ENCODE peak calls at places on chromosomes 13 and 19, in five cellular contexts. F, T, X, M and D are unnamed samples.

GRCh38 chr19:1481224-1481892 is 2.3 kb upstream of the C19orf25 start:
- DNase-seq in M (no peak), F (no peak), X (no peak), T (no peak), D (no peak)

GRCh38 chr13:42891591-42891990 is 100.5 kb downstream of the EPSTI1 start:
- DNase-seq in X (no peak), T (no peak), F (no peak), M (peak; percentile 29), D (no peak)

GRCh38 chr19:33156354-33156753 is 24.4 kb downstream of the WDR88 start:
- DNase-seq in X (peak; percentile 35), F (no peak), T (no peak), M (no peak), D (no peak)

GRCh38 chr19:46000497-46001246 is 5.4 kb downstream of the CCDC61 start:
- DNase-seq in X (no peak), T (peak; percentile 85), M (no peak), F (no peak), D (no peak)

GRCh38 chr19:17156947-17157302 is 58.2 kb upstream of the USE1 start:
- DNase-seq in F (no peak), X (no peak), M (no peak), T (no peak), D (no peak)

GRCh38 chr13:99386911-99387788 is 80.0 kb upstream of the GPR183 start:
- DNase-seq in T (peak; percentile 84), M (peak; percentile 33), F (peak; percentile 66), X (peak; percentile 35), D (no peak)

GRCh38 chr19:1410136-1410786 is 2.9 kb downstream of the DAZAP1 start:
- DNase-seq in M (peak; percentile 35), X (no peak), T (no peak), F (no peak), D (no peak)

GRCh38 chr13:100156786-100157185 is 67.9 kb downstream of the PCCA start:
- DNase-seq in X (no peak), T (no peak), F (no peak), M (peak; percentile 3), D (no peak)

GRCh38 chr13:76852991-76853390 is 33.2 kb downstream of the KCTD12 start:
- DNase-seq in T (no peak), X (no peak), F (no peak), M (peak; percentile 89), D (no peak)

DNA sequence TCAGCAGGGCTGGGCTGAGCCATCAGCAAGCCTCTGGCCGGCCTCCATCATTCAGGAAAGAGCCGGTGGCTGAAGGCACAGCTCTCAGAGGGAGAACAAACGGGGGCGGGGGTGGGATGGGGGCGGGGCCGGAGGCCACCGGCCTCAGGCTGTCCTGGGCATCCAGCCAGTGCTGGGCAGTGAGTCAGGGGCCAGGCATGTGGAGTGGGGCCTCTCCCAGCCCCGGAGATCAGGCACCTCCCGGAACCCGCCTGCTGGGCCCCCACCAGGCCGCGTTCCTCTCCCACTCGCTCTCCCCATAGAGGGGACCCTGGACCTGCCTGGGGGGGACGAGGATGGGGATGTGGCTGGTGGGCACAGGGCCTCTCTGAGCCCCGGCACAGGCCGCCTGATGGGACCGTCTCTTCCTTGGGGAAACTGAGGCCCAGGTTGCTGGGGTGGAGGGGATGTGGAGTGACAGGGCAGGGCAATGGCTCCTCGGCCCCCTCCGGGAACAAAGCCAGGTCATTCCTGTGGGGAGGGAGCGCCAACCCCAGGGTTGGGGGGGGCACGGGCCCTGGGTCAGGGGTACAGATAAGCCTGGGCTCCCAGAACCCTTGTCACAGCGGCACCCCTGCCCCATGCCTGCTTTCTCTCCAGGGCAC is 12.9 kb downstream of the SPC24 start:
- DNase-seq in F (no peak), X (peak; percentile 90), M (peak; percentile 95), T (peak; percentile 62), D (no peak)
- TF ChIP-seq POLR2AphosphoS5 in F (no peak), X (peak; percentile 44), M (peak; percentile 94), T (no peak), D (no peak)

GRCh38 chr13:64753606-64754005 is 2476.5 kb downstream of the PCDH9 start:
- DNase-seq in F (no peak), X (no peak), T (no peak), M (no peak), D (no peak)
- TF ChIP-seq EZH2 in F (no peak), X (no peak), T (no peak), M (no peak), D (no peak)

GRCh38 chr19:6772028-6772865 is at the start of gene VAV1:
- DNase-seq in M (no peak), X (no peak), T (peak; percentile 36), F (peak; percentile 64), D (no peak)
- H3K27ac ChIP-seq in M (no peak within 1 kb of the TSS), X (no peak within 1 kb of the TSS), T (no peak within 1 kb of the TSS), F (peak within 1 kb of the TSS; percentile 94), D (peak within 1 kb of the TSS; percentile 89)

GRCh38 chr19:4368128-4368820 is 24.9 kb downstream of the MPND start:
- DNase-seq in M (peak; percentile 34), F (no peak), X (no peak), T (no peak), D (no peak)

GRCh38 chr19:4370418-4371041 is 27.2 kb downstream of the MPND start:
- DNase-seq in X (no peak), M (no peak), T (no peak), F (no peak), D (no peak)

GRCh38 chr19:4371209-4371897 is 28.0 kb downstream of the MPND start:
- DNase-seq in T (no peak), X (no peak), M (no peak), F (no peak), D (no peak)

GRCh38 chr19:4369109-4369887 is 25.9 kb downstream of the MPND start:
- DNase-seq in M (no peak), T (peak; percentile 47), X (no peak), F (peak; percentile 90), D (no peak)

DNA sequence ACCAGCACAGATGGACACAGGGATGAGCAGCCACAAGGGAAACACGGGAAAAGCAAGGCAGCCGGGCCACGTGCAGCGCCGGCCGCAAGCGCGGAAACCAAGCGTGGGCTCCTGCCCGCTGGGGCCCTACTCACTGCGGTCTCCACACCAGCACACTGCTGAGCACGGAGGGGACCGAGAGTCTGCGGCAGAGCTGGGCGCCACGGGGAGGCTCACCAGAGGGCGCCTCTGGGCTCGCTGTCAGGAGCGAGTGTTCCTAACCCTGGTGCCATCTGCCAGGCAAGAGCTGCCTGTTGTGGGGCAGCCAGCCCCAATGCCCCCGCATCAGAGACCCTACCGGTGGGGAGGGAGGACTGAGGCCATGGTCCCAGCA is 26.5 kb downstream of the MPND start:
- DNase-seq in X (no peak), T (peak; percentile 65), F (no peak), M (peak; percentile 62), D (no peak)
- TF ChIP-seq POLR2AphosphoS5 in X (no peak), T (no peak), F (no peak), M (no peak), D (no peak)

GRCh38 chr19:50315773-50316448 is 13.3 kb downstream of the KCNC3 start:
- DNase-seq in X (no peak), T (peak; percentile 86), F (no peak), M (no peak), D (peak; percentile 16)

GRCh38 chr19:50311723-50312635 is 17.2 kb downstream of the KCNC3 start:
- DNase-seq in M (no peak), T (peak; percentile 96), X (peak; percentile 59), F (no peak), D (no peak)

GRCh38 chr19:50312967-50313811 is 16.0 kb downstream of the KCNC3 start:
- DNase-seq in F (no peak), M (no peak), T (peak; percentile 34), X (no peak), D (no peak)

GRCh38 chr19:50314724-50315700 is 14.2 kb downstream of the KCNC3 start:
- DNase-seq in F (no peak), X (no peak), M (no peak), T (peak; percentile 73), D (no peak)

DNA sequence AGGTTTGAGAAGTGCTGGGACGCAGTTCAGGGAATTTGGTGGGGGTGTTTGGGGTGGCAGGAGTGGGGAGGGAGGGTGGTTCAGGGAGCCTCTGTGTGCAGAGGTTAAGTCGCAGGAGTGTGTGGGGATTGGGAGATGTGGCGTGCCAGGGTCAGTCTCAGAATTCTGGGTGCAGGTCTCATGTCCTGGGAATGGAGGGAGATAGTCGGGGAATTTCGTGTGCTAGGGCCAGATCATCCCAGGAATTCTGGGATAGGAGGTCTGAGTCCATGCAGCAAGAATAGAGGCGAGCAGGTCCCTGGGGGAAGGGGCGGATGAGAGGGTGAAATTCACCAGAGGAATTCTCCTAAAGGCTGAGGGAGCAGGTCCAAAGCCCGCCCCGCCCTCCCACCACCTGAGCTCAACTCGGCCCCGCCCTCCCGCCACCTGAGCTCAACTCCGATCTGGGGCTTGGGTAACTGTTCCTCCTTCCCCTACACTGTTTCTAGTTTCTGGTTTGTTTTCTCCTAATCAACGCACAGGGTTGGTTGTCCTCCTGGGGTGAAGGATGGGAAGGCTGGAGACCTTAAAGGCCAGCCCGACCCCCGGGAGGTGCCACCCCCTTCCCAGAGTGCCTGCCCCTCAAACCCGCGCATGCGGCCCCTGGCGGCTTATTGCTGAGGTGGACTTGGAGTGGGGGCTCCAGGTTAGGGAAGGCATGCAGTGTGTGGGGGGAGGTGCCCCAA is 15.2 kb downstream of the KCNC3 start:
- DNase-seq in M (no peak), T (peak; percentile 93), X (no peak), F (no peak), D (no peak)
- TF ChIP-seq EZH2 in M (no peak), T (no peak), X (no peak), F (no peak), D (no peak)

GRCh38 chr13:110506859-110507566 is 54.5 kb downstream of the RAB20 start:
- DNase-seq in F (no peak), M (peak; percentile 18), T (no peak), X (no peak), D (no peak)
- H3K27ac ChIP-seq in F (no peak overlapping the region), M (no peak overlapping the region), T (no peak overlapping the region), X (no peak overlapping the region), D (no peak overlapping the region)